ENCODE peak calls at places on chromosomes 1 and 21, in seven cellular contexts. G is fibroblast of the aortic adventitia, Y is testis, C is gastrocnemius medialis, F is HFF-Myc, M is uterus, T is AG10803. J is an unnamed sample.

GRCh38 chr1:20073247-20073646 is 3.3 kb downstream of the PLA2G5 start:
- DNase-seq in M (no peak), F (no peak), G (peak; percentile 22), Y (no peak), C (no peak), T (no peak), J (no peak)

GRCh38 chr21:42554251-42554937 is 40.7 kb downstream of the SLC37A1 start:
- DNase-seq in T (no peak), M (no peak), G (no peak), C (peak; percentile 39), Y (no peak), F (no peak), J (no peak)

GRCh38 chr1:3501856-3502665 is 47.6 kb downstream of the ARHGEF16 start:
- DNase-seq in T (no peak), C (peak; percentile 22), F (no peak), G (peak; percentile 28), Y (peak; percentile 66), M (peak; percentile 47), J (peak; percentile 42)

GRCh38 chr1:232018512-232019340 is 392.1 kb downstream of the DISC1 start:
- DNase-seq in Y (no peak), M (no peak), F (no peak), T (peak; percentile 33), C (no peak), G (no peak), J (no peak)

GRCh38 chr1:202085682-202086373 is 36.9 kb upstream of the GPR37L1 start:
- DNase-seq in M (no peak), C (no peak), F (no peak), G (peak; percentile 47), Y (peak; percentile 14), T (no peak), J (no peak)

GRCh38 chr1:17276568-17276967 is 27.7 kb downstream of the PADI3 start:
- DNase-seq in F (no peak), G (peak; percentile 61), M (no peak), T (peak; percentile 76), C (no peak), Y (no peak), J (no peak)

GRCh38 chr21:31335957-31336738 is 7.9 kb downstream of the TIAM1 start:
- DNase-seq in G (peak; percentile 91), Y (no peak), M (no peak), T (peak; percentile 82), C (no peak), F (peak; percentile 29), J (peak; percentile 27)

GRCh38 chr21:16061194-16061593 is 331.4 kb downstream of the USP25 start:
- DNase-seq in M (no peak), Y (no peak), T (no peak), G (no peak), F (no peak), C (no peak), J (no peak)

GRCh38 chr21:41601573-41602371 is 93.8 kb upstream of the TMPRSS2 start:
- DNase-seq in C (no peak), G (peak; percentile 30), M (no peak), F (peak; percentile 39), Y (no peak), T (peak; percentile 44), J (peak; percentile 35)

GRCh38 chr1:228209657-228210056 is 1.8 kb downstream of the OBSCN start:
- DNase-seq in F (no peak), G (no peak), M (no peak), Y (no peak), T (no peak), C (no peak), J (no peak)
- TF ChIP-seq CTCF in F (no peak), G (no peak), M (no peak), Y (no peak), T (no peak), C (no peak), J (no peak)

GRCh38 chr1:61125263-61125662 is 42.9 kb downstream of the NFIA start:
- DNase-seq in Y (no peak), G (peak; percentile 40), M (no peak), F (no peak), C (no peak), T (no peak), J (no peak)
- H3K4me3 ChIP-seq in Y (no peak overlapping the region), G (no peak overlapping the region), M (no peak overlapping the region), F (no peak overlapping the region), C (peak overlapping the region; percentile 0), T (no peak overlapping the region), J (no peak overlapping the region)

DNA sequence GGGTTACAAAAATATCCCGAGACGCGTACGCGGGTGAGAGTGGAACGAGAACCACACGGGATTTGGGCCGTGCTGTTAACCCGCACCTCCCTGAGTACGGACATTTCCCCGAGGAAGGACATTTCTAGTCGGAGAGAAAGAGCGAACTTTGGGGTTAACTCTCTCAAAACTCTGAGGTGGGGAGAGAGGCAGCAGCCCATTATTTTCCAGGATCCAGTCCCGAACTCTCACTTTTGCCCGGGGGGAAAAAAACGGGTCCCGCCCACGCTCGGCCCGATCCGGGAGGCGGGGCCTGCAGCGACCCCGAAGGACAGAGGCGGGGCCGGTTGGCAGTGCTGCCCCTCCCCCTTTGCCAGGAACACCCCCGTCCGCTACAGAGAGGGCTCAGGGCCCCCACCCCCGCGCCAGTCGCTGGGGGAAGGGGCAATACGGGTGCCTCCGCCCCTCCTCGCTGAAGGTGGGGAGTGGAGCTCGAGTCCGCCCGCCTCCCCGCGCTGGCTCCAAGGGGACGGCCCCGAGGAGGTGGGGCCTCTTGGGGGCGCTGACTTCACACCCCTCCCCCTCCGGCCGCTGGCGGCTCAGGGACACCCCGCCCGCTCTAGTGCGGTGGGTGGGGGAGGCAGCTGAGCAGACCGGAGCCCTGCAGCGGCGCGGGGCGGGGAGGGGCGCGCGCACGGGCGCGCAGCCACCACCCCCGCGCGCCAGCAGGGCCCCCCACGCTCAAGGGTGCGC is 722 bp downstream of the NUCKS1 start:
- DNase-seq in F (peak; percentile 83), M (peak; percentile 89), G (peak; percentile 91), Y (peak; percentile 96), T (peak; percentile 95), C (peak; percentile 91), J (peak; percentile 97)
- TF ChIP-seq CTCF in F (no peak), M (peak; percentile 5), G (no peak), Y (peak; percentile 11), T (no peak), C (no peak), J (no peak)

GRCh38 chr1:218847966-218848365 is 325.7 kb upstream of the LYPLAL1 start:
- DNase-seq in T (peak; percentile 49), C (no peak), Y (no peak), F (no peak), G (peak; percentile 21), M (no peak), J (no peak)
- H3K4me3 ChIP-seq in T (no peak overlapping the region), C (no peak overlapping the region), Y (no peak overlapping the region), F (no peak overlapping the region), G (no peak overlapping the region), M (no peak overlapping the region), J (no peak overlapping the region)

J was measured in GM12865.